ENCODE peak calls at places on chromosomes 2 and 18, in six cellular contexts. K is A549, S is GM12878, P is HepG2, A is endothelial cell of umbilical vein, E is K562. H is an unnamed sample.

GRCh38 chr2:128457006-128457604 is 138.4 kb upstream of the HS6ST1 start:
- DNase-seq in K (no peak), S (no peak), A (no peak), P (no peak), E (no peak), H (no peak)

GRCh38 chr2:56369316-56369715 is 185.5 kb downstream of the CCDC85A start:
- DNase-seq in K (no peak), P (no peak), E (no peak), S (no peak), A (no peak), H (no peak)

GRCh38 chr18:31688601-31689000 is 4.2 kb upstream of the B4GALT6 start:
- DNase-seq in K (no peak), A (no peak), E (no peak), P (no peak), S (no peak), H (no peak)

GRCh38 chr18:41881285-41881684 is 73.7 kb upstream of the PIK3C3 start:
- DNase-seq in S (no peak), E (no peak), A (no peak), K (no peak), P (no peak), H (no peak)

GRCh38 chr18:67266591-67267237 is 249.8 kb downstream of the DSEL start:
- DNase-seq in E (no peak), K (no peak), A (peak), S (no peak), P (no peak), H (no peak)

GRCh38 chr18:35938562-35938961 is 33.9 kb upstream of the RMP24 start:
- DNase-seq in E (no peak), K (no peak), A (no peak), P (no peak), S (no peak), H (no peak)

GRCh38 chr2:240560084-240560479 is at the start of gene DUSP28:
- DNase-seq in K (peak), A (peak), E (peak), P (peak), S (peak), H (peak)

GRCh38 chr2:99697811-99698568 is 208.2 kb upstream of the REV1 start:
- DNase-seq in A (no peak), P (no peak), E (no peak), S (no peak), K (no peak), H (no peak)

GRCh38 chr2:156405586-156405985 is 30.6 kb upstream of the GPD2 start:
- DNase-seq in S (no peak), E (no peak), P (peak), A (no peak), K (no peak), H (peak)

GRCh38 chr18:63452273-63452672 is 24.5 kb upstream of the SERPINB5 start:
- DNase-seq in K (no peak), P (no peak), A (no peak), E (no peak), S (no peak), H (no peak)

GRCh38 chr18:31102020-31102684 is at the start of gene DSC2:
- DNase-seq in K (no peak), E (peak), P (peak), S (no peak), A (no peak), H (no peak)

GRCh38 chr2:88865801-88866353 is 174.4 kb downstream of the RPIA start:
- DNase-seq in A (no peak), P (no peak), E (no peak), K (no peak), S (no peak), H (no peak)

GRCh38 chr2:191908874-191909273 is 62.0 kb upstream of the CAVIN2 start:
- DNase-seq in S (no peak), E (no peak), P (no peak), K (no peak), A (no peak), H (no peak)

GRCh38 chr2:9021563-9022211 is 18.2 kb upstream of the MBOAT2 start:
- DNase-seq in E (no peak), K (no peak), A (no peak), S (no peak), P (no peak), H (no peak)

GRCh38 chr2:220937231-220937630 is 634.9 kb downstream of the EPHA4 start:
- DNase-seq in S (no peak), E (no peak), A (no peak), K (no peak), P (no peak), H (no peak)

DNA sequence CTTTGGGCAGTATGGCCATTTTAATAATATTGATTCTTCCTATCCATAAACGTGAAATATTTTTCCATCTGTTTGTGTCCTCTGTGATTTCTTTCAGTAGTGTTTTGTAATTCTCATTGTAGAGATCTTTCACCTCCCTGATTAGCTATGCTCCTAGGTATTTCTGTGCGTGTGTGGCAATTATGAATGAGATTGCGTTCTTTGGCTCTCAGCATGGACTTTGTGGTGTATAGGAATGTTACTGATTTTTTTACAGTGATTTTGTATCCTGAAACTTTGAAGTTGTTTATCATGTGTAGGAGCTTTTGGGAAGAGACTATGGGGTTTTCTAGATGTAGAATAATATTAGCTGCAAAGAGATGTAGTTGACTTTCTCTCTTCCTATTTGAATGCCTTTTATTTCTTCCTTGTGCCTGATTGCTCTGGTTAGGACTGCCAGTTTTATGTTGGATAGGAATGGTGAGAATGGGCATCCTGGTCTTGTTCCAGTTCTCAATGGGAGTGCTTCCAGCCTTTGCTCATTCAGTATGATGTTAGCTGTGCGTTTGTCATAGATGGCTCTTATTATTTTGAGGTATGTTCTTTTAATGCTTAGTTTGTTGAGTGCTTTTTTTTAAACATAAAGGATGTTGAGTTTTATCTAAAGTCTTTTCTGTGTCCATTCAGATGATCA is 27.0 kb upstream of the THUMPD2 start:
- DNase-seq in P (no peak), A (no peak), S (no peak), K (no peak), E (no peak), H (no peak)
- TF ChIP-seq MYC in P (no peak), A (no peak), S (no peak), K (no peak), E (no peak), H (no peak)

GRCh38 chr2:24304621-24305020 is 55.7 kb downstream of the ITSN2 start:
- DNase-seq in E (no peak), K (no peak), P (no peak), S (no peak), A (no peak), H (no peak)

GRCh38 chr2:24307961-24308360 is 52.4 kb downstream of the ITSN2 start:
- DNase-seq in E (no peak), A (no peak), P (no peak), K (no peak), S (no peak), H (no peak)

GRCh38 chr2:24301599-24301998 is 58.7 kb downstream of the ITSN2 start:
- DNase-seq in E (no peak), P (no peak), S (no peak), A (no peak), K (no peak), H (no peak)

DNA sequence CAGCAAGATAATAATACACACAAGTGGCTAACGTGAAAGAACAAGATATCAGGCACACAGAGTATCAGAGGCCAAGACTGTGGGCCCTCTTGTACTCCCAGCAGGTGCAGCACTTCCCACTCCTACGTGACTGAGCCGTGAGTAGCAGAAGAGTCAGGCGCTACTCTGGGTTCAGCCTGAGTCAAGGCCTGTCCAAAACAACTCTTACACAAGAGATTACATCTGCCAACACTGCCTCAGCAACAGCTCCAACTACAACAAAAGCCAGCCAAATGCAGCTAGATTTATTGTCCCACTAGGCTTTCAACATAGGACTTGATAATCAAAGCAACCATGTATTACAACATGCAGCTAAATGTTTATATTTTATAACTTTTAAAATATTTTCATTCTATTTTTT is 56.2 kb downstream of the ITSN2 start:
- DNase-seq in K (no peak), A (peak), S (no peak), E (no peak), P (peak), H (peak)
- TF ChIP-seq MYC in K (no peak), A (no peak), S (no peak), E (no peak), P (no peak), H (no peak)

DNA sequence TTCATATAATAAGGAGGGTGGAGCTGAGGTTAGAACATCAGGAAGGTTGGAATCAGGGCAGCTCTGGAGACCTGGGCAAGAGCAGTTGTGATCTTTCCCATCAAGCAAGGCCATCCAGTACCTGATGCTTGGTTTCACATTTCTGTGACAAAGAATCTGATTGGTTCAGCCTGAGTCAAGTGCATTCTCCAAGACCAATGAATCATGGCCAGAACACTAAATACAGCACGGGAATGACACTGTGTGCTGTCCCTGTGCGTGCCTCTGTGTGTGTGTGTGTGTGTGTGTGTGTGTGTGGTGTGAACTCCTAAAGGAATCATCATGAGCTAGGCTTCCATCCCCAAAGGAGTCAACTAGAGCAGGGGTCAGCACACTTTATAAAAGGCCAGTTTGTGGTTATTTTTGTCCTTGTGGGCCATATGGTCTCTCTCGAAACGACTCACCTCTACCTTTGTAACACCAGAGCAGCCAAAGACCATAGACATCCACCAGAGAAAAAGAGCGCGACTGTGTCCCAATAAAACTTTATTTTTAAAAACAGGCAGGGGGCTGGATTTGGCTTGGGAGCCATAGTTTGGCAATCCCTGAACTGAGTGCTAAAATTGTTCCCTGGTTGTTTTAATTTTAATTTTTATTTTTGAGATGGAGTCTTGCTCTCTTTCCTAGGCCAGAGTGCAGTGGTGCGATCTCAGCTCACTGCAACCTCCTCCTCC is 99.7 kb downstream of the INHBB start:
- DNase-seq in P (peak), K (no peak), A (no peak), S (no peak), E (no peak), H (no peak)
- TF ChIP-seq MYC in P (no peak), K (no peak), A (no peak), S (no peak), E (no peak), H (no peak)

GRCh38 chr2:30655660-30656059 is 151.6 kb downstream of the CAPN13 start:
- DNase-seq in S (no peak), P (no peak), A (no peak), K (no peak), E (no peak), H (no peak)

GRCh38 chr2:30654404-30654803 is 152.8 kb downstream of the CAPN13 start:
- DNase-seq in A (no peak), K (no peak), S (no peak), P (no peak), E (no peak), H (no peak)

GRCh38 chr2:30655211-30655610 is 152.0 kb downstream of the CAPN13 start:
- DNase-seq in K (no peak), P (no peak), S (no peak), E (no peak), A (no peak), H (no peak)

GRCh38 chr2:30653847-30654246 is 153.4 kb downstream of the CAPN13 start:
- DNase-seq in E (no peak), S (no peak), K (no peak), P (no peak), A (no peak), H (no peak)

DNA sequence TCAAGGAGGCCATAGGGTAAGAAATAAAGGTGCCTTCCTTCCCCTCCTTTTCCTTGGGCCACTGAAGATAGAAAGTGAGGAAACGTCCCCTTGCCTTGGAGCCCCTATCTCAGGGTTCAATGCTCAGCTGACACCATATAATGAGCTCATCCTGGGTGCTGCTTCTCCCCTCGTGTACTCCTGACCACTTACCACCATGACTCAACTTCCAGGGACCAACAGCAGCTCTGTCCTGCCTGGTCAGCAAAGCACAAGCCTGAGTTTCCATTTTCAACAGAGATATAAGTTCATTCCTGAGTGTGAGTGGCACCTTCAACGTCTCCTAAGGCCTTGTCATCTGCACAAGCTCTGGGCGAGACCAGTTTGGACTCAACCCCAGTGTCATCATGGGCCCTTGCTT is 151.2 kb downstream of the CAPN13 start:
- DNase-seq in A (no peak), K (no peak), S (no peak), P (no peak), E (no peak), H (no peak)
- TF ChIP-seq MYC in A (no peak), K (no peak), S (no peak), P (no peak), E (no peak), H (no peak)

GRCh38 chr2:207960911-207961310 is 64.4 kb downstream of the PLEKHM3 start:
- DNase-seq in P (no peak), K (no peak), S (no peak), A (no peak), E (no peak), H (no peak)
- TF ChIP-seq MYC in P (no peak), K (no peak), S (no peak), A (no peak), E (no peak), H (no peak)

GRCh38 chr2:120764434-120764833 is 28.8 kb downstream of the GLI2 start:
- DNase-seq in E (no peak), P (no peak), K (no peak), S (no peak), A (no peak), H (no peak)

GRCh38 chr2:120766758-120767351 is 31.2 kb downstream of the GLI2 start:
- DNase-seq in A (no peak), S (no peak), E (no peak), P (no peak), K (no peak), H (no peak)

GRCh38 chr2:120765031-120765910 is 29.6 kb downstream of the GLI2 start:
- DNase-seq in K (no peak), A (peak), E (no peak), P (no peak), S (no peak), H (no peak)

GRCh38 chr2:120767486-120768005 is 31.9 kb downstream of the GLI2 start:
- DNase-seq in P (no peak), K (no peak), E (no peak), A (no peak), S (no peak), H (no peak)

DNA sequence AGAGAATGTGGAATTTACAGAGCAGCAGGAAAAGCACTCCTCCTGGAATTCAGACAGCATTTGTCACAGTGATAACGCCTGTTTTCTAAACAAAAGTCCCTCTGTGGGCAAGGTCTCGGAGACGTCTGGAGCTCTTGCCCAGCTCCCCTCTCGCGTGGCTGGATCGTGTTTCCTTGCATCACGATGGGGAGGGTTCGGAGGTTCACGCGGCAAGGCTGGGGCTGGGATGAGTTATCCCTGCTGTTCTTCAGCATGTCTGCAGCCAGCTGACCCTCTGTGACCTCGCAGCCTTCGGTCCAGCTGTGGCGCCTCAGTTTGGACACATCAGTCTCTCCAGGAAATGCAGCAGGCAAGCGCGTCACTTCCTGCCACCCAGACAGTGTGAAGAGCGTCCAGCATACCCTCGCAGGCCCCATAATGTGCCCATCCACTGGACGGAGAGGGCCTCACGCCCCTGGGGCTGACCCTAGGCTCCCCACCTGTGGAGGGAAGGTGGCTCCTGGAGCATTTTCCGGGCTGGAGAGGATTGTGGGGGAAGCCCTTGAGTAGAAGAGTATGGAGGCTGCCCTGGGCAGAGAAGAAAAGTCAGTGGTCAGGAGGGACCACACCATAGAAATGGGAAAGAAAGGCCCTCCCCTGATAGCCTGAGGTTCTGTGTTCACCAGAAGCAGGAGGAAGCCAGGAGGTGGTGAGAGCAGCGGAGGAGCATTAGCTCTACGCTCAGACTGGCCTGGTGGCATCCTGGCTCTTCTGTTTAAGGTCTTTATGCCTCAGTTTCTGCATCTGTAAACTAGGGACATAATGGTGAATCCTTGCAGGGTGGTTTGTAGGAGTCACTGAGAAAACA is 30.5 kb downstream of the GLI2 start:
- DNase-seq in K (no peak), S (no peak), E (no peak), A (peak), P (no peak), H (no peak)
- TF ChIP-seq MYC in K (no peak), S (no peak), E (no peak), A (no peak), P (no peak), H (no peak)

DNA sequence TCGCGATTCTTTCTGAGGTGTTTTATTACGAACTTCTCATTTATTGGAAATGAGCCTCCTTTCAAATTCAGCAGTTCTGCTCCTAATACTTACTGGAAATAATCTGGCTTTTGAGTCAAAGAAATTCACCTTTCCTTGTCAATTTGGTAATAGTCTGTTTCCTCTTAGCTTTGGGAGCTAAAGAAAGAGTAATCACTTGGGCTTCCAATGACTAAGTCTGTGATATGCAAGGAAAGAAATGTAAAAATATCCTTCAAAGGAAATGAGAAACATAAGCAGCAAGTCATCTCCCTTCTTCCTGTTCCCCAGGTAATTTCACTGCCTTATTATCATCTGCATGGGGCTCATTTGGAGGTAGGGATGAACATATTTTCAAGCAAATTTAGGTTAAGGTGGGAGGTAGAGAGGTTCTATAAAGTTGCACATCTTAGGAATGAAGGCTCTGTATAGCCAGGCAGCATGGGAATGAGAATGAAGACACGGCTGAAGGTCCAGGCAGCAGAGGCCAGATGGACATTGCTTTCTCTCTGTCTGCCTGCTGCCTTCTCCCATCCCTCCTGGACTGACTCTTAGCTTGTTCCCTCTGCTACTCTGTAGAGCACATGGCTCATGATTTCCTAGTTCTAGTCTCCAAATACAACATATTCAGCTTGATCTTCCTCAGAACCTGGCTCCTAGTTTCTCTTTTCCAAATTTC is 1.0 kb downstream of the SPP2 start:
- DNase-seq in E (no peak), P (no peak), K (no peak), S (no peak), A (no peak), H (no peak)
- TF ChIP-seq MYC in E (no peak), P (no peak), K (no peak), S (no peak), A (no peak), H (no peak)

GRCh38 chr2:39893616-39894015 is 114.6 kb upstream of the THUMPD2 start:
- DNase-seq in E (no peak), S (no peak), P (no peak), K (no peak), A (no peak), H (no peak)
- TF ChIP-seq MYC in E (no peak), S (no peak), P (no peak), K (no peak), A (no peak), H (no peak)

GRCh38 chr2:233387667-233388528 is 33.6 kb downstream of the DGKD start:
- DNase-seq in K (peak), A (peak), E (no peak), P (peak), S (no peak), H (no peak)
- TF ChIP-seq MYC in K (no peak), A (no peak), E (no peak), P (peak), S (no peak), H (no peak)